ENCODE peak calls at places on chromosomes 2 and 18, in five cellular contexts. One of them, this sample, is unnamed.

GRCh38 chr2:174827371-174828369 is 63.4 kb upstream of the CHRNA1 start:
- DNase-seq in psoas muscle: no peak
- DNase-seq in neural progenitor cell: peak; percentile 11
- DNase-seq in left lung: no peak
- DNase-seq in stomach: no peak
- DNase-seq in this sample: no peak

GRCh38 chr18:25019946-25020345 is 332.0 kb downstream of the ZNF521 start:
- DNase-seq in psoas muscle: no peak
- DNase-seq in neural progenitor cell: no peak
- DNase-seq in left lung: no peak
- DNase-seq in stomach: no peak
- DNase-seq in this sample: no peak

GRCh38 chr18:12026562-12026961 is 45.3 kb downstream of the IMPA2 start:
- DNase-seq in psoas muscle: no peak
- DNase-seq in neural progenitor cell: no peak
- DNase-seq in left lung: no peak
- DNase-seq in stomach: no peak
- DNase-seq in this sample: no peak

GRCh38 chr18:63043516-63043915 is 276.1 kb downstream of the BCL2 start:
- DNase-seq in psoas muscle: no peak
- DNase-seq in neural progenitor cell: no peak
- DNase-seq in left lung: no peak
- DNase-seq in stomach: no peak
- DNase-seq in this sample: no peak

GRCh38 chr2:150653351-150653750 is 165.9 kb upstream of the RND3 start:
- DNase-seq in psoas muscle: no peak
- DNase-seq in neural progenitor cell: no peak
- DNase-seq in left lung: no peak
- DNase-seq in stomach: no peak
- DNase-seq in this sample: no peak

GRCh38 chr2:51218057-51218456 is 186.1 kb upstream of the NRXN1 start:
- DNase-seq in psoas muscle: no peak
- DNase-seq in neural progenitor cell: no peak
- DNase-seq in left lung: no peak
- DNase-seq in stomach: no peak
- DNase-seq in this sample: no peak

GRCh38 chr2:3679180-3679579 is 21.2 kb downstream of the ALLC start:
- DNase-seq in psoas muscle: no peak
- DNase-seq in neural progenitor cell: no peak
- DNase-seq in left lung: no peak
- DNase-seq in stomach: no peak
- DNase-seq in this sample: no peak

GRCh38 chr18:23357992-23358594 is 95.0 kb upstream of the RIOK3 start:
- DNase-seq in psoas muscle: peak; percentile 67
- DNase-seq in neural progenitor cell: no peak
- DNase-seq in left lung: no peak
- DNase-seq in stomach: peak; percentile 75
- DNase-seq in this sample: no peak

GRCh38 chr2:217893440-217893839 is 109.4 kb downstream of the TNS1 start:
- DNase-seq in psoas muscle: peak; percentile 20
- DNase-seq in neural progenitor cell: no peak
- DNase-seq in left lung: no peak
- DNase-seq in stomach: peak; percentile 51
- DNase-seq in this sample: no peak

GRCh38 chr2:21307037-21307436 is 183.3 kb downstream of the TDRD15 start:
- DNase-seq in psoas muscle: no peak
- DNase-seq in neural progenitor cell: no peak
- DNase-seq in left lung: no peak
- DNase-seq in stomach: no peak
- DNase-seq in this sample: no peak

GRCh38 chr18:54215069-54215468 is 9.4 kb downstream of the MBD2 start:
- DNase-seq in psoas muscle: no peak
- DNase-seq in neural progenitor cell: no peak
- DNase-seq in left lung: no peak
- DNase-seq in stomach: no peak
- DNase-seq in this sample: no peak

GRCh38 chr2:29518988-29519925 is 402.1 kb downstream of the ALK start:
- DNase-seq in psoas muscle: no peak
- DNase-seq in neural progenitor cell: no peak
- DNase-seq in left lung: no peak
- DNase-seq in stomach: no peak
- DNase-seq in this sample: no peak

GRCh38 chr2:11752906-11753305 is 6.5 kb downstream of the LPIN1 start:
- DNase-seq in psoas muscle: no peak
- DNase-seq in neural progenitor cell: no peak
- DNase-seq in left lung: no peak
- DNase-seq in stomach: no peak
- DNase-seq in this sample: no peak

GRCh38 chr2:159786938-159787337 is 11.1 kb downstream of the CD302 start:
- DNase-seq in psoas muscle: no peak
- DNase-seq in neural progenitor cell: no peak
- DNase-seq in left lung: no peak
- DNase-seq in stomach: no peak
- DNase-seq in this sample: no peak

GRCh38 chr2:104685591-104685990 is 168.3 kb upstream of the POU3F3 start:
- DNase-seq in psoas muscle: no peak
- DNase-seq in neural progenitor cell: no peak
- DNase-seq in left lung: no peak
- DNase-seq in stomach: no peak
- DNase-seq in this sample: no peak

GRCh38 chr18:45522371-45522770 is 92.9 kb upstream of the SLC14A2 start:
- DNase-seq in psoas muscle: no peak
- DNase-seq in neural progenitor cell: no peak
- DNase-seq in left lung: no peak
- DNase-seq in stomach: no peak
- DNase-seq in this sample: no peak

GRCh38 chr2:17781482-17781881 is 27.5 kb downstream of the GEN1 start:
- DNase-seq in psoas muscle: no peak
- DNase-seq in neural progenitor cell: no peak
- DNase-seq in left lung: no peak
- DNase-seq in stomach: no peak
- DNase-seq in this sample: no peak

GRCh38 chr2:173854840-173855239 is 110.3 kb downstream of the SP3 start:
- DNase-seq in psoas muscle: peak; percentile 59
- DNase-seq in neural progenitor cell: no peak
- DNase-seq in left lung: no peak
- DNase-seq in stomach: no peak
- DNase-seq in this sample: no peak

GRCh38 chr2:95303191-95303914 is 6.2 kb downstream of the KCNIP3 start:
- DNase-seq in psoas muscle: no peak
- DNase-seq in neural progenitor cell: no peak
- DNase-seq in left lung: no peak
- DNase-seq in stomach: no peak
- DNase-seq in this sample: peak; percentile 84

GRCh38 chr18:57422313-57422872 is 12.8 kb upstream of the ONECUT2 start:
- DNase-seq in psoas muscle: no peak
- DNase-seq in neural progenitor cell: no peak
- DNase-seq in left lung: no peak
- DNase-seq in stomach: no peak
- DNase-seq in this sample: no peak

GRCh38 chr2:74250189-74250631 is 51.8 kb downstream of the MTHFD2 start:
- DNase-seq in psoas muscle: peak; percentile 64
- DNase-seq in neural progenitor cell: peak; percentile 71
- DNase-seq in left lung: no peak
- DNase-seq in stomach: peak; percentile 59
- DNase-seq in this sample: peak; percentile 54

GRCh38 chr18:49020621-49021021 is 69.9 kb upstream of the SMAD7 start:
- DNase-seq in psoas muscle: peak; percentile 34
- DNase-seq in neural progenitor cell: no peak
- DNase-seq in left lung: no peak
- DNase-seq in stomach: peak; percentile 23
- DNase-seq in this sample: peak; percentile 4

GRCh38 chr18:49022311-49023280 is 71.8 kb upstream of the SMAD7 start:
- DNase-seq in psoas muscle: peak; percentile 29
- DNase-seq in neural progenitor cell: no peak
- DNase-seq in left lung: no peak
- DNase-seq in stomach: peak; percentile 19
- DNase-seq in this sample: no peak

GRCh38 chr18:49020129-49020528 is 69.4 kb upstream of the SMAD7 start:
- DNase-seq in psoas muscle: peak; percentile 34
- DNase-seq in neural progenitor cell: no peak
- DNase-seq in left lung: no peak
- DNase-seq in stomach: peak; percentile 20
- DNase-seq in this sample: peak; percentile 1

GRCh38 chr18:49021076-49021432 is 70.3 kb upstream of the SMAD7 start:
- DNase-seq in psoas muscle: peak; percentile 39
- DNase-seq in neural progenitor cell: no peak
- DNase-seq in left lung: no peak
- DNase-seq in stomach: no peak
- DNase-seq in this sample: peak; percentile 18

DNA sequence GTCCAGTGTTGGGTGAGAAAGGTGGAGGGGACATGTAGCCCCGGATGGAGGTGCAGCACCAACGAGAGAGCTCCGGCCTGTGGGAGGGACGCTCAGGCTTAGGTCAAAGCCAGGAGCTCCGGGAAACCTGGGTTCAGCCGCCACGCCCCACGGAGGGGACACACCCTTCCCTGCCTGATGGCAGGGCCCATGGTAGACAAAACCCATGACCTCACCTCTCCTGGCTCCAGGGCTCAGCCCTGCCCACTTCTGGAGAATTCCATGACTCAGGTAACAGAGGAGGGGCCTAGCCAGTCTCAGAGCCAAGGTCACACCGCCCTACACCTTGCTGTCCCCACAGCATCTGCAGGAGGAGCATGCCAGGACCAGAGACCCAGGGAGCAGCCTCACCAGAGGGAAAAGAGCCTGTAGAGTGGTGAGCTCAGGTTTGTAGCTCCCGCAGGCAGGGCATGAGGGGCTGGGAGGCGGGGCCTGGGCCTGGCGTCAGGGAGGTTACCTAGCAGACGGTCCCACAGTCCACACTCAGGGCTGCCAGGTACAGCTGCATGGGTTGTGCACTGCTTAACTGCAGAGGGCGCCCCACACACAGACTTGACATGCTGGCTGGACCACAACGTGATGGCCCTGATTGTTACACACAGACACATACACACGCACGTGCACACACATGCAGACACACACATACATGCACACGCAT is 70.8 kb upstream of the SMAD7 start:
- DNase-seq in psoas muscle: peak; percentile 53
- DNase-seq in neural progenitor cell: peak; percentile 40
- DNase-seq in left lung: peak; percentile 91
- DNase-seq in stomach: peak; percentile 79
- DNase-seq in this sample: no peak
- TF ChIP-seq CTCF in psoas muscle: peak; percentile 29
- TF ChIP-seq CTCF in neural progenitor cell: peak; percentile 29
- TF ChIP-seq CTCF in left lung: peak; percentile 70
- TF ChIP-seq CTCF in stomach: no peak
- TF ChIP-seq CTCF in this sample: peak; percentile 10

GRCh38 chr2:127810637-127811396 is at the start of gene WDR33:
- DNase-seq in psoas muscle: peak; percentile 94
- DNase-seq in neural progenitor cell: peak; percentile 95
- DNase-seq in left lung: peak; percentile 96
- DNase-seq in stomach: peak; percentile 93
- DNase-seq in this sample: peak; percentile 84

GRCh38 chr2:127811397-127811860 is 458 bp upstream of the WDR33 start:
- DNase-seq in psoas muscle: no peak
- DNase-seq in neural progenitor cell: no peak
- DNase-seq in left lung: peak; percentile 76
- DNase-seq in stomach: no peak
- DNase-seq in this sample: peak; percentile 55

GRCh38 chr2:127814677-127815076 is 3.7 kb upstream of the WDR33 start:
- DNase-seq in psoas muscle: no peak
- DNase-seq in neural progenitor cell: no peak
- DNase-seq in left lung: no peak
- DNase-seq in stomach: no peak
- DNase-seq in this sample: no peak

GRCh38 chr2:127810156-127810636 is 775 bp downstream of the WDR33 start:
- DNase-seq in psoas muscle: no peak
- DNase-seq in neural progenitor cell: peak; percentile 51
- DNase-seq in left lung: no peak
- DNase-seq in stomach: no peak
- DNase-seq in this sample: no peak

DNA sequence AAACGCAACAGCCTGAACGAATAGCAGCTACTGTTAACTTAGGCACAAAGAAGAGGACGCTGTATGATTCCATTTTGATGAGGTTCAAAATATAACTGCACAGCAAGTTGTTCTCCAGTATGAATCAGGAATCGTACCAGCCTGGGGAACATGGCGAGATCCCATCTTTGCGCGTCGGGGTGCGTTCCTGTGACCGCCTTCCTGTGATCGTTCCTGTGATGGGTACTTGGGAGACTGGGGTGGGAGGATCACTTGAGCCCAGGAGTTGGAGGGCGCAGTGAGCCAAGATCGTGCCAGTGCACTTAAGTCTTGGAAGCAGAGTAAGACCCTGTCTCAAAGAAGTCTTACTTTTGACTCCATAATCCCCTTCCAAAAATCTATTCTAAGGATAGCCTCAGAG is 951 bp upstream of the WDR33 start:
- DNase-seq in psoas muscle: no peak
- DNase-seq in neural progenitor cell: no peak
- DNase-seq in left lung: no peak
- DNase-seq in stomach: no peak
- DNase-seq in this sample: no peak
- H3K4me3 ChIP-seq in psoas muscle: peak overlapping the region; percentile 79
- H3K4me3 ChIP-seq in neural progenitor cell: peak overlapping the region; percentile 82
- H3K4me3 ChIP-seq in left lung: no peak overlapping the region
- H3K4me3 ChIP-seq in stomach: peak overlapping the region; percentile 61
- H3K4me3 ChIP-seq in this sample: peak overlapping the region; percentile 92

DNA sequence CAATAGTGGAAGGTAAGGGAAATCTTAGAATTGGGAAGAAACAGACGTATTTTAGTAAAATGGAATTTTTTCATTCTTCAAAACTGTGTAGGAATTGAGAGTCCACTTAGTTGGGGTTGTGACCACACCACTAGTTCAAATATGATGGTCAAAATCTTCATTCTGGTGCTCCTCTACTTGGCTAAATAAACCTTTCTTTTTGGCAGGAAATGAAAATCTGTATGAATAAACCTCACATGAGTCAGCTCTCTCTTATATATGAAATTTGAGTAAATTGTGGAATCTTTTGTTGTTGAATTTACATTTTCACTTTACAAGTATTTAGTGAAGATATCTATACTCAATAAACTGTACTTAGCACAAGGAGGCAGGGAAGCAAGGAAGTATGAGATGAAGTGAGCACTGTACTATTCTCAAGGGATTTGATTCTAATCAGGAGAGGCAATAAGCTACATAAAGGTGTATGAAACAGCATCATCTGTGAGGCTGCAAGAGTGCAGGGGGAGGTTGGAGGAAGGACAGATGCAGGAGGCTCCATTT is 20.5 kb downstream of the IL18R1 start:
- DNase-seq in psoas muscle: no peak
- DNase-seq in neural progenitor cell: no peak
- DNase-seq in left lung: no peak
- DNase-seq in stomach: no peak
- DNase-seq in this sample: no peak
- TF ChIP-seq CTCF in psoas muscle: no peak
- TF ChIP-seq CTCF in neural progenitor cell: no peak
- TF ChIP-seq CTCF in left lung: no peak
- TF ChIP-seq CTCF in stomach: no peak
- TF ChIP-seq CTCF in this sample: no peak

DNA sequence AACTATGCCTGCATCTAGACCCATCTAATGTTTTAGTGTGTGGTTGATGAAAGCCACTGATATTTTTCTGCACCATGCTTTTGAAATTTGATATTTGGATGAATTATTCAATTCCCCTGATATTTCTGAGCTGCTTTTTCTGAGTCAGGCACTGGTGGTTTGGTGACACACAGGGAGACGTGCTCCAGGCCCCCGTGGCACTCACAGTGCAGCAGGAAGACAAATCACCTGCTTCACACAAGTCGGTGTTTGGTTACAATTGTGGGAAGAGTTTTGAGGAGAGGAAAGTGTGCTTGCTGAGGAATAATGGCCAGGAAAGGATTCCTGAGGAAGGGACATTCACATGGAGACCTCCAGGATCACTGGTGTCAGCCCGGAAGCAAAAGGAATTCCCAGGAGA is 179.7 kb downstream of the ACKR3 start:
- DNase-seq in psoas muscle: no peak
- DNase-seq in neural progenitor cell: no peak
- DNase-seq in left lung: no peak
- DNase-seq in stomach: no peak
- DNase-seq in this sample: no peak
- H3K4me3 ChIP-seq in psoas muscle: no peak overlapping the region
- H3K4me3 ChIP-seq in neural progenitor cell: no peak overlapping the region
- H3K4me3 ChIP-seq in left lung: no peak overlapping the region
- H3K4me3 ChIP-seq in stomach: no peak overlapping the region
- H3K4me3 ChIP-seq in this sample: no peak overlapping the region